ENCODE peak calls at places on chromosomes 11 and 22, in six cellular contexts. V is HepG2, S is GM12878, L is A549, C is K562, Q is upper lobe of left lung. Y is an unnamed sample.

GRCh38 chr22:49149721-49150608 is 677.7 kb downstream of the BRD1 start:
- ATAC-seq in V (no peak), S (no peak), Q (no peak), L (no peak), C (no peak), Y (no peak)

GRCh38 chr22:46286941-46287872 is 9.5 kb upstream of the GTSE1 start:
- ATAC-seq in V (no peak), Q (no peak), S (peak; percentile 36), C (no peak), L (no peak), Y (no peak)

GRCh38 chr11:13761250-13761649 is 92.8 kb downstream of the FAR1 start:
- ATAC-seq in S (no peak), L (no peak), Q (no peak), V (no peak), C (no peak), Y (no peak)

GRCh38 chr11:1834132-1834610 is 619 bp upstream of the SYT8 start:
- ATAC-seq in V (peak; percentile 7), C (no peak), Q (peak; percentile 21), S (no peak), L (no peak), Y (no peak)

GRCh38 chr11:74570266-74571061 is 21.9 kb upstream of the POLD3 start:
- ATAC-seq in V (peak; percentile 92), C (peak; percentile 96), S (peak; percentile 88), L (peak; percentile 97), Q (peak; percentile 78), Y (no peak)

GRCh38 chr11:1531961-1532586 is 40.0 kb downstream of the DUSP8 start:
- ATAC-seq in C (no peak), V (no peak), L (no peak), S (no peak), Q (peak; percentile 33), Y (peak; percentile 68)

GRCh38 chr11:783581-784015 is 6.3 kb downstream of the CEND1 start:
- ATAC-seq in C (peak; percentile 80), Q (peak; percentile 82), V (no peak), L (peak; percentile 65), S (no peak), Y (peak; percentile 84)

GRCh38 chr11:94800394-94800793 is 32.2 kb downstream of the AMOTL1 start:
- ATAC-seq in S (no peak), Q (peak; percentile 37), C (no peak), L (no peak), V (no peak), Y (peak; percentile 49)

GRCh38 chr11:57172031-57172430 is 9.7 kb upstream of the LRRC55 start:
- ATAC-seq in Q (no peak), S (no peak), C (no peak), L (no peak), V (no peak), Y (no peak)

GRCh38 chr22:17772963-17773605 is 1.2 kb downstream of the BID start:
- ATAC-seq in Q (peak; percentile 27), C (peak; percentile 54), L (peak; percentile 13), S (peak; percentile 13), V (no peak), Y (no peak)

GRCh38 chr11:101129203-101129943 is at the start of gene PGR:
- ATAC-seq in V (no peak), S (no peak), C (peak; percentile 69), L (no peak), Q (peak; percentile 36), Y (peak; percentile 14)

GRCh38 chr22:42356547-42356946 is 75.7 kb downstream of the NFAM1 start:
- ATAC-seq in C (no peak), Q (no peak), S (peak; percentile 72), L (no peak), V (no peak), Y (no peak)

DNA sequence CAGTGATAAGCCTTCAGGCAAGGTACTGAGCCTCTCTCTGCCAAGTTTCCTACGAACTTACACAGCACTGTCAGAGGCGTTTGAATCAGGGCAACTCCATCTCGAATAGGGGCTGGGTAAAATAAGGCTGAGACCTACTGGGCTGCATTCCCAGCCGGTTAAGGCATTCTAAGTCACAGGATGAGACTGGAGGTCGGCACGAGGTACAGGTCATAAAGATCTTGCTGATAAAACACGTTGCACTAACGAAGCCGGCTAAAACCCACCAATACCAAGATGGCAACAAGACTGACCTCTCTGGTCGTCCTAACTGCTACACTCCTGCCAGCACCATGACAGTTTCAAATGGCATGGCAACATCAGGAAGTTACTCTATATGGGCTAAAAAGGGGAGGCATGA is 20.4 kb upstream of the POGLUT3 start:
- ATAC-seq in L (no peak), Q (no peak), C (no peak), V (no peak), S (no peak), Y (no peak)
- TF ChIP-seq EP300 in L (no peak), Q (no peak), C (no peak), V (no peak), S (no peak), Y (no peak)

GRCh38 chr22:50562523-50563409 is at the start of gene SYCE3:
- ATAC-seq in Q (peak; percentile 99), L (peak; percentile 97), C (peak; percentile 98), S (peak; percentile 98), V (peak; percentile 95), Y (peak; percentile 96)
- TF ChIP-seq POLR2A in Q (no peak), L (peak; percentile 35), C (peak; percentile 61), S (peak; percentile 66), V (peak; percentile 31), Y (no peak)

DNA sequence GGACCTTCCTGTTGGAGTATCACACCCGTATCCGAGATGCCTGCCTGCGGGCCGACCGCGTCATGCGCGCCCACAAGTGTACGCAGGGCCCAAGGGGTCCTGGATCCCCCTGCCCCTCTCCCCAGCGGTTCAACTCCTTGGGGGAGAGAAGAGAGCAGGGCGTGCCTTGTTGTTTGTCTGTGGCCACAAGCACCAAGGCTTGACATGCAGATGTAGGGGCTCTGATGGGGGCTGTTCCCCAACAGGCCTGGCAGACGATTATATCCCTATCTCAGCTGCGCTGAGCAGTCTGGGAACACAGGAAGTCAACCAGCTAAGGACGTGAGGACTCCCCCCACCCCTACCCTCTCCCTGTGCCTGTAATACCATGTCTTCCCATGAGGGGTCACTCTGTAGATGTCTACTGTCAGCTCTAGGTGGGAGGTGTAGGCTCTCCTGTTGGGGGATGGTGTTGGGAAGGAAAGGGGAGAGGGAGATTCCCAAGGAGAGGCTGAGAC is 6.8 kb downstream of the CFL1 start:
- ATAC-seq in V (peak; percentile 10), S (peak; percentile 40), L (peak; percentile 60), Q (peak; percentile 27), C (peak; percentile 60), Y (no peak)
- TF ChIP-seq CTCF in V (peak; percentile 57), S (peak; percentile 46), L (peak; percentile 35), Q (peak; percentile 54), C (peak; percentile 50), Y (peak; percentile 35)

DNA sequence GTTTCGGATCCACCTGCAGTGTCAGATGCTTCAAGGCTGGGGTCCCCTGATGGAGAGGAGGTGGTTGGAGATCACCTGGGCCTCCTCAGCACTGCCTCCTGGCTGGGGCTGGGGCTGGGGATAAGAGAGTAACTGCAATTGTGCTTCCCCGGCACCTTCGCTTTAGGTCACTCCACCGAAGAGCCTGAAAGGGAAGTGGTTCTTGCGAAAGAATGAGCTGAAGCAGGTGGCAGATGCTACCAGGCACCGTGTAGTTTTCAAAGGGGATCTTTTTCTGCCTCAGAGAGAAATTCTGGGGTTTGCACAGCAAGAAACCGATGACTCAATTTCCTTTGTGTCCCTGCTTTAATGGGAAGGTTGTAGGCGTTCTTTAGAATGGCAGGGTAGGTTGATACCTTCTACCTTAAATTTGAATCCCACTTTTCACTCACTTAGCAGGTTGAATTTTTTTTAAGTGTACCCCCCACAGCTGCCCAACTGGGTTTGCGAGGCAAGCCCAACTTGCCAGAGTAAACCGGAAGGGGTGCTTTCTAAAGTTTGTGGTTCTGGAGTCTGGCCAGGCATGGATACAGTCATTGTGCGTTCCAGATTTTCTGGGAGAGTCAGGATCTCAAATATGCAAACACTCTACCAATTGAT is 5.3 kb downstream of the CD44 start:
- ATAC-seq in S (peak; percentile 67), V (no peak), L (no peak), C (no peak), Q (peak; percentile 6), Y (no peak)
- TF ChIP-seq EP300 in S (peak; percentile 64), V (no peak), L (no peak), C (no peak), Q (no peak), Y (no peak)

DNA sequence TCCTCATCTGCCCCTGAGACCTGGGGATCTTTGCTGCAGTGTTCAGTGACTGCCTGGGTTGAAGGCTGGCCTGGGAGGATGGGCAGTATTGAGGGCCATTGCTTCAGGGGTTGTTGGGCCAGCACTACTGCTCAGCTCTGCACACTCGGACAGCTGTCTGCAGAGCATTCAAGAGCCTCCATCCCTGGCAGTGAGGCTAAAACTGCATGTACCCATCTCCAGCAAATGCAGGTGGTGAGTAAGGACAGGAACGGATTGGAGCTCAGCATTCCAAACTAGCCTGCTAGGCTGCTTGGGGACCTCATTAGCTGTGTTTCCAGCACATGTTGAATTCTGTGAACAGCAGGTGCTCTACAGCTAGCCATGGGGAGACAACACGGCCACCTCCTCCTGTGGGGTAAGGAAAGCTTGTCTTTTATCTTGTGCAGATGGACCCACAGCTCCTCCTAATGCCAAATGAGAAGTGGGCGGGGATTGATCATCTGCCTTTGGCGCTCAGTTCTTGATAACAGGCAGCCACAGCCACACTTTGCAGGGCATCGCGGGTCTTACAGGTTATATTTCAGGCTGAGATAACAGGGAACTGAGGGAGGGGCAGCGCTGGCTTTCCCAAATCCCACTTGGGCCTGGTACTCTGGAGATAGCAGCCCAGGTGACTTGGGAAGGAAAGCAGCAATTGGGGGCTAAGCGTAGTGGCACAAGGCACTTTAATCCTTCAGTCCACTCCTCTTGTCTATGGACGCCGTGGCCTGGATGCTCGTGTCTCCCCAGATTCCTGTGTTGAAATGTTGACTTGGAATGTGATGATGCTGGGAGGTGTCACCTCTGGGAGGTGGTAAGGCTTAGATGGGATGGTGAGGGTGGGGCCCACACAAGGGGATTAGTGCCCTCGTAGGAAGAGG is 254.5 kb upstream of the B3GAT1 start:
- ATAC-seq in C (no peak), V (no peak), S (no peak), Q (no peak), L (no peak), Y (no peak)
- TF ChIP-seq POLR2A in C (no peak), V (no peak), S (no peak), Q (no peak), L (no peak), Y (no peak)

GRCh38 chr11:22928207-22928917 is 68.1 kb upstream of the CCDC179 start:
- ATAC-seq in V (no peak), S (no peak), C (no peak), Q (no peak), L (no peak), Y (no peak)
- TF ChIP-seq CTCF in V (no peak), S (no peak), C (no peak), Q (no peak), L (no peak), Y (no peak)

DNA sequence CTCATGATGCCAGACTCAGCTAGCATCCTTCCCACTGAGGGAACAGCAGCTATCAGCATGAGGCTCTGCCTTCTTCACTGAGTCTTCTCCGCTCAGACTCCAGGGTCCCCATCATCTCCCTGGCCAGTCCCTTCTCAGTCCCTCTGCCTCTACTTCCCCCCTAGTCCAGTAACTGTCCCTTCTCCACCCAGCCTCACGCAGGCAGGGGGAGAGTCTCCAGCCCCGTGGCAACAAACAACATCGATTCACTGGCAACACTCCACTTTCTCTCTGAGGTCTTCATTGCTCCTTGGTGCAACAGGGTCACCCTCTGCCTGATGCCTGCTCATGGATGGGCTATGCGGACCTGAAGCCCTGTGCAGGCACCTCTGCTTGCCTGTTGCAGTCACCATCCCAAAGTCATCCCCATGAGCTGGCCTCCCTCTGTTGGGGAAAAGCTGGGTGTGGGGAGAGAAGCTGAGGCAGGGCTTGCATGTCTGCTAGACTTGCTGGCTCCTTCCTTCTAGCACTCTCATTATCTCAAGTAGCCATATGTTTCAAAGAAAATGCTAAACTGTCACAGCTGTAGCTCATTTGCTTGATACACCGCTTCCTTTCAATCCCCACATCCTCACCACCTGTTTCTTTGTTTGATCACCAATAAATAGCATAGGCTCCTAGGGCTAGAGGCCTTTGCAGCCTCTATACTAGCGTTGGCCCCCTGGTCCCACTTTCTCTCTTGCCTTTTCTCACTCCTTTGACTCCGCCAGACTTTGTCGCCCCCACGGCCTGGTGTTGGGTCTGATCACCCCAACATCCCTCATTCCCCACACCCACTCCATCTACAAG is 4.3 kb upstream of the BCR start:
- ATAC-seq in S (no peak), L (no peak), C (no peak), V (no peak), Q (no peak), Y (no peak)
- TF ChIP-seq EP300 in S (no peak), L (no peak), C (no peak), V (no peak), Q (no peak), Y (no peak)

Y was measured in gastroesophageal sphincter.